ENCODE peak calls at places on chromosomes 6 and 20, in nine cellular contexts. F is GOT3, Z is posterior cingulate gyrus, B is WTC11, V is cardiac muscle cell, Q is mammary epithelial cell, C is breast epithelium, D is caudate nucleus, O is NCI-H345. L is an unnamed sample.

GRCh38 chr20:46933150-46933549 is 38.5 kb downstream of the EYA2 start:
- DNase-seq in F (no peak), D (no peak), Q (no peak), V (no peak), C (no peak), B (no peak), Z (no peak), O (no peak), L (no peak)

GRCh38 chr6:128519931-128520435 is 416 bp downstream of the PTPRK start:
- DNase-seq in Z (peak), F (no peak), D (peak), B (no peak), C (peak), Q (peak), O (peak), V (no peak), L (no peak)

GRCh38 chr6:5422321-5422915 is 161.1 kb downstream of the FARS2 start:
- DNase-seq in O (no peak), Q (peak), F (no peak), D (no peak), V (peak), C (no peak), Z (no peak), B (peak), L (peak)

GRCh38 chr6:45609141-45609638 is 231.5 kb upstream of the SUPT3H start:
- DNase-seq in C (no peak), V (no peak), Q (no peak), D (no peak), F (no peak), O (no peak), B (no peak), Z (no peak), L (no peak)

GRCh38 chr20:53609501-53610445 is 16.1 kb upstream of the ZNF217 start:
- DNase-seq in Z (no peak), O (peak), C (no peak), V (no peak), D (no peak), Q (no peak), F (no peak), B (peak), L (peak)

GRCh38 chr6:83472767-83473166 is 39.6 kb upstream of the PRSS35 start:
- DNase-seq in C (no peak), Z (no peak), O (no peak), V (no peak), F (no peak), D (no peak), B (no peak), Q (no peak), L (no peak)

GRCh38 chr6:124961784-124962611 is at the start of gene RNF217:
- DNase-seq in O (peak), V (peak), Q (peak), Z (peak), B (peak), D (peak), F (no peak), C (no peak), L (peak)

GRCh38 chr6:133314951-133315350 is 73.8 kb downstream of the EYA4 start:
- DNase-seq in Z (no peak), D (no peak), O (no peak), Q (no peak), F (no peak), V (no peak), B (no peak), C (no peak), L (no peak)

GRCh38 chr6:22102671-22103070 is 194.2 kb downstream of the PRL start:
- DNase-seq in F (no peak), C (no peak), Z (no peak), Q (peak), O (no peak), V (no peak), B (no peak), D (no peak), L (no peak)

GRCh38 chr6:153003294-153003645 is 761 bp upstream of the MTRF1L start:
- DNase-seq in B (no peak), Q (peak), O (peak), Z (no peak), F (no peak), D (peak), C (no peak), V (peak), L (peak)

GRCh38 chr20:884983-885952 is 30.9 kb downstream of the ANGPT4 start:
- DNase-seq in F (peak), D (peak), Z (peak), B (peak), O (no peak), Q (peak), V (peak), C (no peak), L (peak)

GRCh38 chr20:46279104-46279503 is 29.2 kb downstream of the CDH22 start:
- DNase-seq in Z (no peak), D (no peak), C (no peak), F (no peak), O (no peak), Q (no peak), V (no peak), B (no peak), L (no peak)

GRCh38 chr6:41678511-41679084 is 40.3 kb downstream of the MDFI start:
- DNase-seq in F (no peak), O (no peak), C (no peak), Q (no peak), V (no peak), B (no peak), D (no peak), Z (peak), L (no peak)

GRCh38 chr20:46011631-46012482 is 3.1 kb downstream of the MMP9 start:
- DNase-seq in B (peak), F (no peak), V (no peak), D (no peak), Q (no peak), C (no peak), Z (peak), O (no peak), L (no peak)

GRCh38 chr6:30942338-30943060 is 1.7 kb downstream of the MUCL3 start:
- DNase-seq in D (no peak), F (no peak), B (peak), C (peak), V (peak), Q (peak), O (no peak), Z (no peak), L (peak)

GRCh38 chr20:50381771-50382593 is 128.2 kb upstream of the PTPN1 start:
- DNase-seq in Z (no peak), F (no peak), C (no peak), Q (no peak), O (no peak), V (no peak), B (no peak), D (no peak), L (no peak)

GRCh38 chr6:79421707-79422484 is 115.3 kb downstream of the LCA5 start:
- DNase-seq in O (peak), V (peak), B (no peak), F (no peak), Z (no peak), D (peak), C (no peak), Q (peak), L (no peak)

GRCh38 chr6:114343782-114344144 is 940 bp upstream of the HS3ST5 start:
- DNase-seq in C (no peak), D (no peak), Z (no peak), Q (no peak), B (no peak), O (no peak), V (no peak), F (no peak), L (no peak)

GRCh38 chr20:7161690-7162089 is 394.2 kb downstream of the BMP2 start:
- DNase-seq in O (peak), F (no peak), V (peak), C (no peak), Z (no peak), D (no peak), Q (peak), B (peak), L (peak)

GRCh38 chr20:63290677-63291472 is 2.1 kb upstream of the COL20A1 start:
- DNase-seq in Z (peak), F (no peak), O (no peak), D (no peak), B (peak), C (no peak), V (peak), Q (peak), L (peak)